ENCODE peak calls at places on chromosome 13, in seven cellular contexts. W, Z, H, A, B, R and X are unnamed samples.

GRCh38 chr13:23392313-23392712 is 41.2 kb downstream of the SACS start:
- DNase-seq in Z (no peak), W (no peak), B (no peak), A (no peak), R (no peak), H (no peak), X (no peak)

GRCh38 chr13:70424428-70424827 is 316.2 kb upstream of the KLHL1 start:
- DNase-seq in B (no peak), Z (peak; percentile 6), W (no peak), H (no peak), A (no peak), R (no peak), X (no peak)

GRCh38 chr13:44317752-44318550 is 55.7 kb upstream of the SERP2 start:
- DNase-seq in A (no peak), W (peak; percentile 72), B (peak; percentile 24), Z (no peak), R (no peak), H (no peak), X (no peak)

GRCh38 chr13:34035676-34036325 is 217.9 kb downstream of the RFC3 start:
- DNase-seq in R (no peak), Z (no peak), B (peak; percentile 86), A (no peak), H (no peak), W (no peak), X (no peak)

GRCh38 chr13:106533101-106533939 is 2.1 kb downstream of the EFNB2 start:
- DNase-seq in R (no peak), H (no peak), W (peak; percentile 78), B (peak; percentile 76), Z (peak; percentile 93), A (peak; percentile 92), X (peak; percentile 93)

GRCh38 chr13:31045621-31046081 is 113.2 kb downstream of the TEX26 start:
- DNase-seq in B (peak; percentile 92), A (peak; percentile 81), H (peak; percentile 74), W (peak; percentile 97), Z (no peak), R (peak; percentile 31), X (peak; percentile 90)

GRCh38 chr13:91111476-91112190 is 235.9 kb upstream of the MIR17HG start:
- DNase-seq in W (no peak), R (no peak), Z (no peak), A (no peak), B (no peak), H (no peak), X (no peak)

GRCh38 chr13:52345048-52345447 is 60.9 kb downstream of the THSD1 start:
- DNase-seq in Z (no peak), W (peak; percentile 47), B (peak; percentile 60), H (no peak), A (no peak), R (no peak), X (no peak)

GRCh38 chr13:59671853-59672252 is 491.9 kb downstream of the DIAPH3 start:
- DNase-seq in R (no peak), B (no peak), A (no peak), Z (no peak), H (no peak), W (no peak), X (no peak)

GRCh38 chr13:50292082-50292481 is 276.8 kb downstream of the KCNRG start:
- DNase-seq in A (no peak), W (no peak), Z (no peak), B (no peak), H (no peak), R (no peak), X (no peak)

GRCh38 chr13:24134772-24135171 is 25.7 kb upstream of the SPATA13 start:
- DNase-seq in A (no peak), W (no peak), B (no peak), H (no peak), R (no peak), Z (no peak), X (no peak)

GRCh38 chr13:39616087-39616694 is 13.2 kb upstream of the LHFPL6 start:
- DNase-seq in H (peak; percentile 35), W (peak; percentile 68), B (peak; percentile 27), Z (peak; percentile 65), R (no peak), A (no peak), X (no peak)

GRCh38 chr13:103157034-103157433 is 90.8 kb upstream of the SLC10A2 start:
- DNase-seq in H (no peak), Z (no peak), W (no peak), R (no peak), A (no peak), B (peak; percentile 89), X (no peak)

GRCh38 chr13:50016421-50016820 is 1.2 kb downstream of the KCNRG start:
- DNase-seq in Z (no peak), A (no peak), R (no peak), H (no peak), W (peak; percentile 83), B (no peak), X (no peak)

GRCh38 chr13:75549262-75550158 is at the start of gene UCHL3:
- DNase-seq in H (peak; percentile 97), R (peak; percentile 94), Z (peak; percentile 99), B (peak; percentile 91), A (peak; percentile 99), W (peak; percentile 95), X (peak; percentile 99)

GRCh38 chr13:75544681-75545333 is 4.8 kb upstream of the UCHL3 start:
- DNase-seq in W (peak; percentile 90), R (no peak), A (no peak), Z (no peak), H (no peak), B (peak; percentile 66), X (no peak)

GRCh38 chr13:75554981-75555380 is 5.4 kb downstream of the UCHL3 start:
- DNase-seq in R (no peak), W (peak; percentile 35), Z (no peak), H (no peak), B (no peak), A (no peak), X (no peak)

GRCh38 chr13:75547917-75548316 is 1.7 kb upstream of the UCHL3 start:
- DNase-seq in B (peak; percentile 15), W (peak; percentile 51), A (no peak), R (no peak), Z (no peak), H (no peak), X (no peak)

DNA sequence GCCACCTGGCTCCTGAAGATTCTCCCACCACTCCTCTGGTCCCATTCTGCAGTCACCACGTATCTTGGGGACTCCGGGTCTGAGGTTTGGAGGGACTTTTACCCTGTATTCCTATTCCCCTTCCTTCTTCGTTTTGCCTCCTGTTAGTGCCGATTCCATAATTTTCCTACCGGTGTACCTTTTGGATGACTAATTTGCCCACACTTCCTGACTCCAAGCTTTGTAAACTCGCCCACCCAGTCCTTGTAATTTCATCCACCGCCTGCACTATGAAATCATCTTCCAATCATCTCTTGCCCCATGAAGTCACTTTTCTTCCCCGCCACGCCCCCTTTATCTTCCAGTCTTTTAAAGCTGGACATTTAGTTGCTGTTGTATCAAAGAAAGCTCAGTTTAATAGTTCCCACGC is 572 bp downstream of the UCHL3 start:
- DNase-seq in H (no peak), A (no peak), R (no peak), Z (peak; percentile 40), B (peak; percentile 85), W (peak; percentile 87), X (no peak)
- H3K4me1 ChIP-seq in H (peaks cover 19% of the 10 kb centered on the region), A (peaks cover 10% of the 10 kb centered on the region), R (peaks cover 27% of the 10 kb centered on the region), Z (no peaks in the 10 kb centered on the region), B (peaks cover 8% of the 10 kb centered on the region), W (peaks cover under 1% of the 10 kb centered on the region), X (peaks cover 8% of the 10 kb centered on the region)

DNA sequence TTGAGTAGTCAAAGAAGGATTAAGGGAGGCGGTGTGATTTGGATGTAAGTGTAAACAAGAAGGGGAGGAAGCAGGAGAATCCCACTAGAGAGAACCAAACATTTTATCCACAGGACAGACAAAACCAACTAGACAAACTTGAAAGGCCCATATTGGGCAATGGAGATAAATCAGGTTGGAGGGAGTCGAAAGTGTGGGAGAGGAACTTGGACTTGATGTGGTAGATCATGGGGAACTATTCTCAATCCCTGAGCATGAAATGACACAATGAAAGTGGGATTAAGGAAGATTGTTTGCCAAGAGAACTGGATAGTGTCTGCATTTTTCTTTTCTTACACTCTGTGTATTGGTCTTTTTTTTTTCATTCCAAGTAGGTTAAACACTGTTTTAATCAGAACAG is 17.9 kb downstream of the GPR183 start:
- DNase-seq in Z (no peak), W (no peak), H (no peak), B (no peak), A (no peak), R (no peak), X (no peak)
- H3K4me1 ChIP-seq in Z (peaks cover 6% of the 10 kb centered on the region), W (peaks cover 3% of the 10 kb centered on the region), H (peaks cover 55% of the 10 kb centered on the region), B (no peaks in the 10 kb centered on the region), A (peaks cover 12% of the 10 kb centered on the region), R (peaks cover 73% of the 10 kb centered on the region), X (peaks cover 8% of the 10 kb centered on the region)

GRCh38 chr13:75762967-75763366 is 126.8 kb downstream of the LMO7 start:
- DNase-seq in H (no peak), W (no peak), A (no peak), B (no peak), R (no peak), Z (no peak), X (no peak)

GRCh38 chr13:75766636-75767035 is 130.5 kb downstream of the LMO7 start:
- DNase-seq in H (no peak), A (no peak), R (no peak), W (no peak), Z (no peak), B (no peak), X (no peak)

GRCh38 chr13:75762066-75762937 is 126.2 kb downstream of the LMO7 start:
- DNase-seq in R (peak; percentile 3), H (peak; percentile 16), A (no peak), B (peak; percentile 96), Z (no peak), W (peak; percentile 63), X (no peak)

GRCh38 chr13:75763511-75763910 is 127.4 kb downstream of the LMO7 start:
- DNase-seq in W (no peak), B (no peak), R (no peak), Z (no peak), H (no peak), A (no peak), X (no peak)

DNA sequence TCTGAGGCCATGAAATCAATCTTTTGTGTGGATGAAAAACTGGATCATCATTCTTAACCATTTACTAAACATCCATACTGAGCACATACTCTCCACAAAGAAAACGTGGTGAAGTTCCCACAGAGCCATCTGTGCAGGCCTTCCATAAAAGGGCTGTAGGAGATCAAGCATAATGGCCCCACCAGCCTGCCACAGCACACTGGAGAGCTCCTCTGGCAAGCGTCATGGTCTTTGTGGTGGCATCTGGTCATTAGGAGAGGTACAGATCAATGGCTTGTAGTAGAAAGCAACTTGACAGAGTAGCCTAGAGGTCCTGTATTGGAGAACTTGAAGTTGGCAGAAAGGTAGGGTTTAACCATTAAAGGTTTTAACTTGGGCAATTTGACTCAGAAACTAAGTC is 128.1 kb downstream of the LMO7 start:
- DNase-seq in R (no peak), W (no peak), Z (peak; percentile 28), B (no peak), H (no peak), A (peak; percentile 27), X (no peak)
- H3K4me1 ChIP-seq in R (peaks cover 23% of the 10 kb centered on the region), W (peaks cover 25% of the 10 kb centered on the region), Z (peaks cover 12% of the 10 kb centered on the region), B (peaks cover 12% of the 10 kb centered on the region), H (peaks cover 47% of the 10 kb centered on the region), A (peaks cover 3% of the 10 kb centered on the region), X (peaks cover 14% of the 10 kb centered on the region)

GRCh38 chr13:110421696-110422395 is 114.8 kb downstream of the COL4A2 start:
- DNase-seq in H (no peak), W (peak; percentile 90), Z (no peak), R (no peak), B (no peak), A (no peak), X (no peak)
- H3K4me1 ChIP-seq in H (peaks cover 13% of the 10 kb centered on the region), W (peaks cover 22% of the 10 kb centered on the region), Z (no peaks in the 10 kb centered on the region), R (no peaks in the 10 kb centered on the region), B (peaks cover 41% of the 10 kb centered on the region), A (no peaks in the 10 kb centered on the region), X (peaks cover 12% of the 10 kb centered on the region)